ENCODE peak calls at places on chromosome 19, in four cellular contexts. H is COR-L47, Q is esophagus squamous epithelium, S is HTR-8/SVneo. L is an unnamed sample.

GRCh38 chr19:7500811-7501450 is 12.1 kb upstream of the PEX11G start:
- DNase-seq in H (peak; percentile 93), Q (no peak), S (peak; percentile 83), L (no peak)

GRCh38 chr19:48975947-48976847 is 11.1 kb downstream of the FTL start:
- DNase-seq in H (no peak), Q (no peak), S (no peak), L (no peak)

GRCh38 chr19:37855098-37855497 is 51.3 kb downstream of the WDR87 start:
- DNase-seq in S (peak; percentile 42), H (no peak), Q (no peak), L (no peak)

GRCh38 chr19:1315470-1316166 is 29.9 kb downstream of the EFNA2 start:
- DNase-seq in S (no peak), H (peak; percentile 42), Q (no peak), L (no peak)

GRCh38 chr19:3638208-3639193 is 11.9 kb upstream of the CACTIN start:
- DNase-seq in Q (no peak), H (no peak), S (no peak), L (no peak)

GRCh38 chr19:6423499-6424189 is 967 bp downstream of the KHSRP start:
- DNase-seq in Q (no peak), S (peak; percentile 60), H (no peak), L (no peak)

GRCh38 chr19:34503546-34504272 is 22.2 kb downstream of the WTIP start:
- DNase-seq in S (no peak), Q (no peak), H (no peak), L (no peak)

GRCh38 chr19:39563408-39563807 is 23.4 kb upstream of the EID2 start:
- DNase-seq in S (no peak), H (no peak), Q (no peak), L (no peak)

GRCh38 chr19:29694166-29694565 is 20.9 kb downstream of the C19orf12 start:
- DNase-seq in H (no peak), Q (no peak), S (no peak), L (no peak)

GRCh38 chr19:43839139-43839538 is 12.0 kb downstream of the ZNF283 start:
- DNase-seq in S (no peak), H (no peak), Q (no peak), L (no peak)

GRCh38 chr19:29596885-29597525 is 9.1 kb upstream of the POP4 start:
- DNase-seq in H (peak; percentile 9), S (no peak), Q (no peak), L (no peak)